ENCODE peak calls at places on chromosomes 16 and 17, in ten cellular contexts. R is kidney; O is mesendoderm; A is AG09309; D is Daoy; X is heart right ventricle; F is H4; J is CD8-positive, alpha-beta memory T cell; H is left ventricle myocardium inferior; S is hippocampal formation. P is an unnamed sample.

GRCh38 chr16:75580-76501 is 2.2 kb upstream of the MPG start:
- DNase-seq in J (no peak), X (peak; percentile 80), S (no peak), F (peak; percentile 91), O (peak; percentile 92), A (peak; percentile 61), H (peak; percentile 88), R (peak; percentile 91), D (peak; percentile 86), P (peak; percentile 59)

GRCh38 chr16:85134794-85135153 is 22.5 kb upstream of the CIBAR2 start:
- DNase-seq in R (no peak), X (peak; percentile 68), O (no peak), A (no peak), S (no peak), H (peak; percentile 66), F (no peak), J (no peak), D (no peak), P (no peak)

GRCh38 chr16:49855822-49856740 is at the start of gene ZNF423:
- DNase-seq in X (no peak), R (peak; percentile 82), S (no peak), D (peak; percentile 13), F (no peak), O (peak; percentile 68), J (no peak), A (no peak), H (no peak), P (no peak)

GRCh38 chr17:81672954-81673353 is 6.4 kb downstream of the CCDC137 start:
- DNase-seq in O (no peak), X (no peak), H (no peak), F (no peak), S (no peak), J (no peak), R (no peak), A (no peak), D (no peak), P (no peak)

GRCh38 chr16:84839956-84840355 is 20.2 kb downstream of the CRISPLD2 start:
- DNase-seq in H (no peak), D (peak; percentile 95), F (peak; percentile 80), A (peak; percentile 61), S (no peak), X (no peak), J (no peak), O (peak; percentile 63), R (no peak), P (peak; percentile 56)

GRCh38 chr17:7001562-7001961 is 5.7 kb downstream of the ALOX12 start:
- DNase-seq in A (no peak), R (peak; percentile 39), J (peak; percentile 15), X (no peak), F (no peak), S (no peak), D (peak; percentile 54), O (peak; percentile 40), H (no peak), P (no peak)

GRCh38 chr17:77790143-77790829 is 168.2 kb upstream of the TNRC6C start:
- DNase-seq in O (peak; percentile 82), X (no peak), S (no peak), A (no peak), H (no peak), J (no peak), F (peak; percentile 31), R (peak; percentile 31), D (peak; percentile 36), P (no peak)

GRCh38 chr17:79728908-79729471 is 1.8 kb upstream of the ENPP7 start:
- DNase-seq in S (no peak), H (no peak), O (no peak), D (no peak), J (no peak), A (no peak), F (no peak), R (no peak), X (no peak), P (no peak)

GRCh38 chr17:7867881-7868329 is 10.1 kb downstream of the CYB5D1 start:
- DNase-seq in D (no peak), A (no peak), R (no peak), S (no peak), X (no peak), F (no peak), H (no peak), J (peak; percentile 19), O (no peak), P (no peak)

GRCh38 chr17:521561-522325 is 169.1 kb upstream of the RPH3AL start:
- DNase-seq in X (no peak), S (no peak), H (no peak), F (no peak), O (no peak), R (no peak), A (no peak), D (no peak), J (no peak), P (no peak)

GRCh38 chr16:11312718-11313492 is 31.8 kb upstream of the PRM1 start:
- DNase-seq in F (peak; percentile 77), O (peak; percentile 86), H (no peak), D (peak; percentile 66), R (no peak), J (peak; percentile 18), S (no peak), A (peak; percentile 27), X (no peak), P (peak; percentile 44)

GRCh38 chr17:17516315-17516930 is 20.2 kb upstream of the RASD1 start:
- DNase-seq in R (peak; percentile 37), X (no peak), J (no peak), O (no peak), A (no peak), F (no peak), D (no peak), H (no peak), S (no peak), P (no peak)

GRCh38 chr16:60727856-60728255 is 1308.4 kb downstream of the CDH8 start:
- DNase-seq in J (no peak), O (no peak), X (no peak), A (no peak), F (no peak), D (no peak), R (no peak), S (no peak), H (no peak), P (no peak)

GRCh38 chr16:2147981-2148671 is at the start of gene RAB26:
- DNase-seq in D (peak; percentile 87), X (peak; percentile 84), H (peak; percentile 83), A (no peak), R (peak; percentile 95), F (peak; percentile 91), J (peak; percentile 54), S (peak; percentile 62), O (peak; percentile 86), P (no peak)

GRCh38 chr17:30716461-30717289 is 107.8 kb downstream of the CRLF3 start:
- DNase-seq in O (peak; percentile 66), J (no peak), D (no peak), S (no peak), X (no peak), F (peak; percentile 31), H (peak; percentile 11), A (no peak), R (peak; percentile 56), P (no peak)

GRCh38 chr17:27990100-27990499 is 52.4 kb upstream of the NLK start:
- DNase-seq in R (no peak), O (no peak), X (no peak), D (no peak), S (no peak), F (no peak), J (no peak), H (no peak), A (no peak), P (no peak)

GRCh38 chr17:37737081-37737480 is 7.8 kb downstream of the HNF1B start:
- DNase-seq in F (no peak), D (no peak), X (no peak), R (no peak), H (no peak), A (no peak), J (no peak), O (no peak), S (no peak), P (no peak)

GRCh38 chr17:73591278-73592078 is 52.8 kb downstream of the SDK2 start:
- DNase-seq in X (no peak), R (no peak), H (no peak), F (no peak), A (no peak), S (no peak), D (no peak), O (no peak), J (peak; percentile 64), P (no peak)

GRCh38 chr17:77531641-77532040 is 390.9 kb downstream of the SEC14L1 start:
- DNase-seq in O (no peak), H (no peak), J (no peak), S (no peak), D (no peak), F (no peak), X (no peak), R (no peak), A (no peak), P (no peak)

GRCh38 chr17:82374626-82375331 is 3.2 kb downstream of the UTS2R start:
- DNase-seq in F (no peak), X (no peak), A (no peak), S (no peak), D (no peak), H (no peak), J (no peak), O (no peak), R (no peak), P (no peak)

GRCh38 chr17:39739020-39739884 is 1.5 kb downstream of the GRB7 start:
- DNase-seq in R (peak; percentile 94), D (peak; percentile 35), J (no peak), A (no peak), S (no peak), O (peak; percentile 80), F (no peak), H (no peak), X (no peak), P (no peak)

GRCh38 chr17:60525347-60525623 is 757 bp downstream of the APPBP2 start:
- DNase-seq in S (no peak), H (no peak), F (no peak), D (peak; percentile 7), O (peak; percentile 16), R (no peak), A (no peak), J (no peak), X (peak; percentile 29), P (no peak)

GRCh38 chr16:20873331-20873730 is 26.8 kb downstream of the DCUN1D3 start:
- DNase-seq in D (no peak), F (no peak), X (no peak), A (no peak), H (no peak), J (no peak), R (no peak), S (no peak), O (peak; percentile 76), P (no peak)

GRCh38 chr17:7673239-7673638 is 14.1 kb downstream of the TP53 start:
- DNase-seq in R (no peak), A (no peak), S (no peak), O (peak; percentile 68), J (no peak), H (no peak), F (no peak), X (no peak), D (no peak), P (no peak)

GRCh38 chr17:50817838-50818237 is 17.5 kb upstream of the WFIKKN2 start:
- DNase-seq in A (no peak), F (no peak), O (peak; percentile 89), X (no peak), R (no peak), H (no peak), D (peak; percentile 55), S (no peak), J (no peak), P (no peak)

GRCh38 chr17:57866723-57867122 is 16.9 kb upstream of the MRPS23 start:
- DNase-seq in X (no peak), O (no peak), D (no peak), H (no peak), S (no peak), A (no peak), J (no peak), R (peak; percentile 29), F (no peak), P (no peak)

GRCh38 chr16:57752203-57752580 is 16.6 kb downstream of the KATNB1 start:
- DNase-seq in H (no peak), A (no peak), R (peak; percentile 67), D (no peak), S (no peak), X (no peak), O (no peak), F (no peak), J (no peak), P (no peak)

P was measured in astrocyte of the cerebellum.